ENCODE peak calls at places on chromosomes 3 and 15, in five cellular contexts. U is CD8-positive, alpha-beta memory T cell; B is neuronal stem cell; S is upper lobe of left lung; T is psoas muscle. L is an unnamed sample. For H3K4me1 and H3K36me3, the result is how much of the 10 kb centered on the place peaks cover.

GRCh38 chr15:43911235-43911661 is 84.4 kb downstream of the WDR76 start:
- DNase-seq in S (no peak), B (no peak), T (no peak), U (no peak), L (no peak)

GRCh38 chr15:31023841-31024240 is 32.4 kb upstream of the MTMR10 start:
- DNase-seq in B (no peak), T (no peak), S (no peak), U (no peak), L (no peak)

GRCh38 chr3:193053031-193053430 is 135.4 kb upstream of the MB21D2 start:
- DNase-seq in T (no peak), U (no peak), S (no peak), B (no peak), L (no peak)

GRCh38 chr15:36617529-36618196 is 38.2 kb downstream of the CDIN1 start:
- DNase-seq in S (no peak), U (no peak), B (no peak), T (no peak), L (no peak)

GRCh38 chr3:112973325-112974177 is 1.4 kb downstream of the CD200R1 start:
- DNase-seq in U (peak), B (no peak), S (no peak), T (no peak), L (no peak)

GRCh38 chr15:91135201-91136130 is 35.4 kb downstream of the SV2B start:
- DNase-seq in U (no peak), T (no peak), S (no peak), B (no peak), L (no peak)

GRCh38 chr3:1883489-1883888 is 215.2 kb upstream of the CNTN4 start:
- DNase-seq in T (no peak), B (no peak), S (no peak), U (no peak), L (no peak)

GRCh38 chr3:132641837-132642538 is 17.6 kb downstream of the ACAD11 start:
- DNase-seq in U (peak), S (no peak), B (peak), T (no peak), L (no peak)

GRCh38 chr15:49215768-49216739 is 46.0 kb downstream of the GALK2 start:
- DNase-seq in T (no peak), B (no peak), S (peak), U (no peak), L (peak)

DNA sequence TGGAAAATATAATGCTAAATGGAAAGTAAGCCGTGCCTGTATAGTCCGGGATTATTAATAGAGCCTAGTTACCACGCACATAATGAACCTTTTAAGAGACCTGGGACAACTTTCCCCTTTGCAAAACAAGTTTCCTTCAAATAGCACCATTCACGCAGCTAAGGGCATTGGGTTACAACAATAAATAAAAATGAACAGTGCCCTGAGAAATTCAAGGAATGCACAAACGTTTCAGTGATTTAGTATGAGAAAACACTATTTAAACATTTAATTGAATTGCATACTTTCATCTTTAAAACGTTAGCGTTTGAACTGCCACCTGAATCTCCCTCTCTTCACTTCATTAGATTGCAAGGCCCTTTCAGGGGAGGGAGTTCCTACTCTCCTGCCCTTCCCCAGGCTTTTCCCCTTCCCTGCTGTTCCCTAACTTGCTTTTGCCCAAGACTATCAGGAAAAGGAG is 46.3 kb downstream of the SMAD6 start:
- DNase-seq in T (no peak), B (no peak), S (no peak), U (no peak), L (no peak)
- H3K4me1 ChIP-seq in T (under half), B (under half), S (half or more), U (under half), L (half or more)

DNA sequence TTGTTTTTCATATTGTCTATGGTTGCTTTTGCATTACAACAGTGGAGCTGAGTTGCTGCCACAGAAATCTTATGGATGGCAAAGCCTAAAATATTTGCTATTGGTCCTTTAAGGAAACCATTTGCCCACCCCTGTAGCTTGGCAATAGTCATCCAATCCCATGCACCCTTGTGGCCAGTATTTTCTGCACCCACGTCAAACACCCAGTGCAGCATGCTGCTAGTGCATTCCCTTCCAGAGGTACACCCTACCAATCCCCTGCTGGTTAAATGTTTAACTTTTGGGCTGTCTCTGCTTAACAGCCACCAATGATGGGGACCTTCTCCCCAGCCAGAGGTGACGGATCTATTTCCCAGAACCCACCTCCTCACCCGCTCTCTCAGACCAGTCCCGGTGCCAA is 23.8 kb upstream of the SLC6A11 start:
- DNase-seq in T (no peak), B (no peak), S (no peak), U (no peak), L (no peak)
- H3K36me3 ChIP-seq in T (under half), B (under half), S (under half), U (under half), L (under half)

DNA sequence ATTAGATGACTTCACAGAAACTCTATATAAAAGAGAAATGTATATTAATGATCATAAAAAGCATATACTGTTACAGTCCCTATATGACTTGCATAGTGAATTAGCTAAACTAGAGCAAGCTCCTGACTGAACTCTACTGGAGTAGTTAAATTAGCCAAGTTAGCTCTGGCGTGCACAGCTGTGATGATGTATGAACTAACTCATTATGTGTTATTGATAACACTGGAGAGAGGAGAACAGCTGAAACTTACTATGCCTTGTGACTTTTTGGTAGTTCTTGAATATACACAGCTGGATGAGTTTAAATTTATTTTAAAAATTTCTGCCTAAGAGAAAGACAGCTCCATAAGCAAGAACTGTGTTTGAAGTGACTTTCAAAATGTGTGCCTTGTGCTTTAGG is 8.1 kb downstream of the TIPARP start:
- DNase-seq in S (no peak), T (no peak), B (no peak), U (no peak), L (no peak)
- H3K4me1 ChIP-seq in S (half or more), T (half or more), B (under half), U (half or more), L (half or more)

GRCh38 chr3:129574206-129574605 is 31.2 kb downstream of the H1-8 start:
- DNase-seq in T (no peak), B (no peak), U (no peak), S (no peak), L (no peak)

GRCh38 chr3:129575987-129576364 is 30.5 kb downstream of the PLXND1 start:
- DNase-seq in S (no peak), U (no peak), B (no peak), T (no peak), L (no peak)

GRCh38 chr3:129573493-129573892 is 30.5 kb downstream of the H1-8 start:
- DNase-seq in S (no peak), T (no peak), U (no peak), B (no peak), L (no peak)

GRCh38 chr3:129576514-129577345 is 29.7 kb downstream of the PLXND1 start:
- DNase-seq in B (no peak), U (peak), S (peak), T (no peak), L (peak)

GRCh38 chr3:129575233-129575986 is 31.1 kb downstream of the PLXND1 start:
- DNase-seq in B (no peak), S (no peak), T (no peak), U (no peak), L (no peak)
- H3K36me3 ChIP-seq in B (under half), S (half or more), T (under half), U (under half), L (half or more)

GRCh38 chr3:50338989-50339388 is 1.6 kb downstream of the RASSF1 start:
- DNase-seq in T (no peak), B (no peak), U (no peak), S (no peak), L (no peak)
- H3K4me1 ChIP-seq in T (under half), B (under half), U (half or more), S (half or more), L (half or more)

GRCh38 chr3:123618768-123619484 is 34.1 kb upstream of the HACD2 start:
- DNase-seq in T (peak), U (no peak), B (no peak), S (peak), L (peak)
- H3K36me3 ChIP-seq in T (under half), U (under half), B (under half), S (half or more), L (half or more)

GRCh38 chr15:73331501-73331900 is 37.3 kb downstream of the HCN4 start:
- DNase-seq in T (no peak), B (no peak), S (no peak), U (no peak), L (peak)
- H3K4me1 ChIP-seq in T (under half), B (under half), S (under half), U (under half), L (under half)